ENCODE peak calls at places on chromosomes 3 and 15, in four cellular contexts. X is HepG2, J is choroid plexus epithelial cell, C is head of caudate nucleus. F is an unnamed sample.

GRCh38 chr3:23455084-23455483 is 252.0 kb downstream of the UBE2E2 start:
- DNase-seq in C (no peak), X (no peak), J (peak), F (peak)

GRCh38 chr15:88782465-88782864 is 20.8 kb upstream of the ACAN start:
- DNase-seq in J (no peak), X (no peak), C (no peak), F (no peak)

GRCh38 chr3:61936344-61936937 is 375.1 kb downstream of the PTPRG start:
- DNase-seq in X (peak), C (no peak), J (peak), F (peak)

GRCh38 chr15:93055211-93055763 is 33.7 kb downstream of the RGMA start:
- DNase-seq in X (no peak), J (no peak), C (no peak), F (no peak)

GRCh38 chr15:31344824-31345605 is 18.4 kb downstream of the KLF13 start:
- DNase-seq in J (no peak), C (no peak), X (no peak), F (no peak)

GRCh38 chr15:74240002-74240568 is 4.0 kb downstream of the CCDC33 start:
- DNase-seq in X (peak), C (peak), J (peak), F (peak)

GRCh38 chr15:80594091-80594889 is 100.8 kb upstream of the ABHD17C start:
- DNase-seq in J (no peak), X (no peak), C (no peak), F (no peak)

GRCh38 chr3:146187334-146187950 is 26.5 kb upstream of the PLOD2 start:
- DNase-seq in C (peak), J (peak), X (no peak), F (peak)

GRCh38 chr3:111473550-111473949 is 68.4 kb upstream of the CD96 start:
- DNase-seq in C (no peak), X (no peak), J (no peak), F (no peak)

GRCh38 chr3:70519913-70520659 is 207.6 kb upstream of the MDFIC2 start:
- DNase-seq in C (no peak), J (peak), X (no peak), F (peak)

GRCh38 chr3:138389841-138390581 is 41.6 kb downstream of the MRAS start:
- DNase-seq in C (peak), X (peak), J (peak), F (peak)

GRCh38 chr15:72319360-72319984 is 485 bp downstream of the CELF6 start:
- DNase-seq in C (peak), J (peak), X (no peak), F (peak)

GRCh38 chr3:10196389-10197052 is 31.8 kb downstream of the IRAK2 start:
- DNase-seq in J (peak), X (no peak), C (no peak), F (peak)

GRCh38 chr3:42556089-42556632 is 25.6 kb downstream of the SEC22C start:
- DNase-seq in J (no peak), C (no peak), X (no peak), F (no peak)

F was measured in adipocyte.